ENCODE peak calls at places on chromosomes 1 and 21, in eight cellular contexts. Q is adrenal gland, K is uterus, Z is PC-3, X is A549, G is body of pancreas, O is psoas muscle, B is spleen. E is an unnamed sample.

GRCh38 chr1:168304865-168305264 is 24.2 kb downstream of the TBX19 start:
- DNase-seq in Q (no peak), K (no peak), Z (no peak), X (no peak), G (no peak), O (no peak), B (no peak), E (no peak)

GRCh38 chr1:29753771-29754607 is 517.7 kb downstream of the PTPRU start:
- DNase-seq in Q (no peak), K (no peak), Z (no peak), X (no peak), G (no peak), O (no peak), B (no peak), E (no peak)

GRCh38 chr1:16727190-16728111 is 12.9 kb upstream of the RNU1-4 start:
- DNase-seq in Q (peak; percentile 38), K (no peak), Z (peak; percentile 45), X (peak; percentile 53), G (peak; percentile 25), O (peak; percentile 52), B (peak; percentile 82), E (no peak)

GRCh38 chr1:230561570-230561969 is 80.7 kb upstream of the COG2 start:
- DNase-seq in Q (no peak), K (no peak), Z (no peak), X (no peak), G (no peak), O (no peak), B (no peak), E (no peak)

GRCh38 chr1:232962761-232963357 is 12.4 kb downstream of the NTPCR start:
- DNase-seq in Q (no peak), K (no peak), Z (no peak), X (no peak), G (no peak), O (no peak), B (no peak), E (no peak)

GRCh38 chr21:16047857-16048256 is 318.1 kb downstream of the USP25 start:
- DNase-seq in Q (no peak), K (no peak), Z (no peak), X (no peak), G (no peak), O (no peak), B (no peak), E (peak; percentile 46)

GRCh38 chr1:83033682-83034081 is 965.2 kb downstream of the TTLL7 start:
- DNase-seq in Q (no peak), K (no peak), Z (peak; percentile 79), X (no peak), G (no peak), O (no peak), B (no peak), E (no peak)

GRCh38 chr1:90768826-90769225 is 51.7 kb upstream of the BARHL2 start:
- DNase-seq in Q (no peak), K (no peak), Z (peak; percentile 24), X (no peak), G (no peak), O (no peak), B (no peak), E (no peak)

GRCh38 chr1:156115514-156116374 is 1.2 kb downstream of the LMNA start:
- DNase-seq in Q (peak; percentile 79), K (peak; percentile 74), Z (peak; percentile 80), X (no peak), G (peak; percentile 80), O (peak; percentile 88), B (no peak), E (no peak)

GRCh38 chr1:117609471-117609911 is 3.6 kb downstream of the TENT5C start:
- DNase-seq in Q (no peak), K (peak; percentile 55), Z (no peak), X (no peak), G (peak; percentile 65), O (peak; percentile 79), B (no peak), E (no peak)

GRCh38 chr1:51955797-51956527 is 34.5 kb downstream of the RAB3B start:
- DNase-seq in Q (no peak), K (no peak), Z (no peak), X (no peak), G (no peak), O (no peak), B (no peak), E (no peak)

GRCh38 chr21:30684506-30684905 is 34.1 kb downstream of the KRTAP21-3 start:
- DNase-seq in Q (no peak), K (no peak), Z (peak; percentile 22), X (no peak), G (no peak), O (no peak), B (no peak), E (no peak)

GRCh38 chr1:198496216-198497143 is 44.0 kb downstream of the ATP6V1G3 start:
- DNase-seq in Q (no peak), K (no peak), Z (peak; percentile 56), X (no peak), G (no peak), O (no peak), B (no peak), E (no peak)

GRCh38 chr1:238895911-238896310 is 490.5 kb upstream of the CHRM3 start:
- DNase-seq in Q (no peak), K (no peak), Z (peak; percentile 80), X (no peak), G (no peak), O (no peak), B (no peak), E (no peak)

GRCh38 chr1:71733121-71733520 is 549.2 kb downstream of the NEGR1 start:
- DNase-seq in Q (no peak), K (no peak), Z (no peak), X (no peak), G (no peak), O (no peak), B (no peak), E (no peak)

GRCh38 chr1:27332536-27333281 is 9.1 kb upstream of the SYTL1 start:
- DNase-seq in Q (no peak), K (peak; percentile 36), Z (no peak), X (peak; percentile 69), G (peak; percentile 59), O (peak; percentile 68), B (peak; percentile 89), E (no peak)

GRCh38 chr1:27886353-27886679 is 14.0 kb downstream of the THEMIS2 start:
- DNase-seq in Q (no peak), K (no peak), Z (no peak), X (no peak), G (no peak), O (no peak), B (no peak), E (no peak)

GRCh38 chr21:44949161-44950015 is 9.6 kb downstream of the SLX9 start:
- DNase-seq in Q (peak; percentile 89), K (peak; percentile 90), Z (peak; percentile 81), X (peak; percentile 70), G (peak; percentile 90), O (peak; percentile 95), B (peak; percentile 96), E (no peak)

GRCh38 chr1:70504821-70505193 is 93.7 kb downstream of the CTH start:
- DNase-seq in Q (no peak), K (peak; percentile 70), Z (no peak), X (no peak), G (peak; percentile 21), O (no peak), B (no peak), E (no peak)

GRCh38 chr1:207129053-207129452 is 25.0 kb downstream of the C4BPA start:
- DNase-seq in Q (no peak), K (no peak), Z (no peak), X (no peak), G (no peak), O (no peak), B (no peak), E (no peak)

GRCh38 chr1:40782371-40782956 is 1.1 kb upstream of the KCNQ4 start:
- DNase-seq in Q (no peak), K (no peak), Z (no peak), X (no peak), G (peak; percentile 33), O (peak; percentile 67), B (no peak), E (no peak)

GRCh38 chr1:239538244-239538988 is 152.0 kb downstream of the CHRM3 start:
- DNase-seq in Q (no peak), K (no peak), Z (no peak), X (no peak), G (no peak), O (no peak), B (no peak), E (no peak)

GRCh38 chr1:31815752-31816484 is at the start of gene SPOCD1:
- DNase-seq in Q (peak; percentile 67), K (peak; percentile 37), Z (peak; percentile 86), X (peak; percentile 79), G (peak; percentile 81), O (peak; percentile 82), B (peak; percentile 95), E (peak; percentile 48)
- H3K27ac ChIP-seq in Q (no peak within 1 kb of the TSS), K (no peak within 1 kb of the TSS), Z (no peak within 1 kb of the TSS), X (peak within 1 kb of the TSS; percentile 48), G (no peak within 1 kb of the TSS), O (no peak within 1 kb of the TSS), B (peak within 1 kb of the TSS; percentile 44), E (no peak within 1 kb of the TSS)

DNA sequence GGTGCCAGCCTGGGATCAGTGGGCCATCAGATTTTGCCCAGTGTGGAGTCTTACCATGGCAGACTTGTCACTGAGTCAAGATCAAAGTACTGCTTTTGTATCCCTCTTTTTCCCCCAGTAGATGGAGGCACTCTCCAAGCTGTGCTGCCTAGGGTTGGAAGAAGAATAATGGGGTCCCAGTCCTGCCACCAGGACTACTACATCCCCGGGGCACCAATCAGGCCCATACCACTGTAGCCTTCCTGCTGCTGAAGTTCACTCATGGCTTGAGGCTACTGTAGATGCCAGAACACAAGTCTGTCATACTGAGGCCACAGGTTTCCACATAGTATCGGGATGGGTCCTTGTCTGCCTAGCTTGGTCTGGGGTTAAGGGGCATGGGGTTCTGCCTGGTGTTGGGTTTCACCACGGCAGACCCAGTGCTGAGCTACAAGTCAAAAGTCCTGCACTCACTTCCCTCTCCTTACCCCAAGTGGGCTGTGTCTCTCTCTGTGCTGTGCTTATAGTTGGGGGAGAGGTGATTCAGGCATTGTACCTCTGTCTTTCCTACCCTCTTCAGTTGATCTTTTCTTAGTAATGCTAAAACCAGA is 53.4 kb downstream of the PKN2 start:
- DNase-seq in Q (no peak), K (no peak), Z (no peak), X (no peak), G (no peak), O (no peak), B (no peak), E (no peak)
- TF ChIP-seq CTCF in Q (no peak), K (no peak), Z (no peak), X (no peak), G (no peak), O (no peak), B (no peak), E (no peak)

DNA sequence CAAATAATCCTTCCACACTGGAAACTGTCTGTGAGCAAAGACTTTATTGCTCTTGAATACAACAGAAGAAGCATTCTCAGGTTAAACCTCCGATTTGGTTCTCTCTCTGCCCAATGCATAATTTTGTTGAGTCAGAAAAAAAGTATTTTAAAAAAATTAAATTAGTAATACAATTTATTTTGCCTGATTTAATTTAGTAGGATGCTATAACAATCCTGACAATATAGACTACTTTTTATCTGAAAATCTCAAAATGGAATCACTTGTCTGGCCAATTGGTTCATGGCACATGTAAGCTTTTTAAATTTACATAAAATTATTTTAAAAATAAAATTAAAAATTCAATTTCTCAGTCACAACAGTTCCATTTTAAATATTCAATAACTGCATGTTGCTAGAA is 1754.4 kb downstream of the PLA2G4A start:
- DNase-seq in Q (no peak), K (no peak), Z (no peak), X (no peak), G (no peak), O (no peak), B (no peak), E (no peak)
- H3K4me3 ChIP-seq in Q (no peak overlapping the region), K (no peak overlapping the region), Z (no peak overlapping the region), X (no peak overlapping the region), G (no peak overlapping the region), O (no peak overlapping the region), B (no peak overlapping the region), E (no peak overlapping the region)

GRCh38 chr1:20078166-20078565 is 8.2 kb downstream of the PLA2G5 start:
- DNase-seq in Q (no peak), K (no peak), Z (no peak), X (no peak), G (no peak), O (no peak), B (no peak), E (no peak)
- H3K27ac ChIP-seq in Q (no peak overlapping the region), K (no peak overlapping the region), Z (no peak overlapping the region), X (no peak overlapping the region), G (no peak overlapping the region), O (no peak overlapping the region), B (no peak overlapping the region), E (no peak overlapping the region)